ENCODE peak calls at places on chromosomes 6 and 20, in eight cellular contexts. U, G, X, T, S, M, B and L are unnamed samples.

GRCh38 chr6:130396722-130397121 is 30.9 kb downstream of the TMEM200A start:
- DNase-seq in U (no peak), T (peak), G (no peak), M (no peak), X (no peak), B (no peak), S (no peak), L (no peak)

GRCh38 chr6:41940759-41941279 is 789 bp downstream of the CCND3 start:
- DNase-seq in X (peak), U (peak), M (peak), S (peak), G (peak), B (peak), T (peak), L (no peak)

GRCh38 chr20:46249671-46250070 is 58.6 kb downstream of the CDH22 start:
- DNase-seq in U (no peak), T (no peak), G (no peak), B (no peak), S (no peak), M (no peak), X (no peak), L (no peak)

GRCh38 chr6:42402184-42402583 is 49.5 kb downstream of the TRERF1 start:
- DNase-seq in T (peak), X (no peak), B (peak), S (peak), G (no peak), M (no peak), U (peak), L (no peak)

GRCh38 chr6:125050663-125051318 is 88.6 kb downstream of the RNF217 start:
- DNase-seq in B (no peak), S (no peak), U (no peak), G (no peak), M (no peak), X (no peak), T (peak), L (no peak)

GRCh38 chr6:43120101-43120730 is 44.1 kb downstream of the PTK7 start:
- DNase-seq in S (no peak), M (no peak), X (no peak), B (no peak), U (no peak), T (no peak), G (no peak), L (no peak)

GRCh38 chr6:7301702-7302101 is 11.3 kb downstream of the SSR1 start:
- DNase-seq in U (no peak), X (no peak), S (no peak), M (no peak), T (no peak), B (no peak), G (no peak), L (no peak)

GRCh38 chr6:13201336-13201735 is 127.0 kb downstream of the TBC1D7 start:
- DNase-seq in T (no peak), U (no peak), B (no peak), M (no peak), X (no peak), S (no peak), G (no peak), L (no peak)

GRCh38 chr6:152124432-152125074 is 317.1 kb downstream of the ESR1 start:
- DNase-seq in M (no peak), T (peak), U (peak), S (peak), G (no peak), X (no peak), B (no peak), L (no peak)

GRCh38 chr6:31575335-31575901 is at the start of gene TNF:
- DNase-seq in M (peak), U (no peak), G (peak), B (peak), X (no peak), T (no peak), S (peak), L (no peak)

GRCh38 chr6:47780510-47781356 is 1.1 kb upstream of the OPN5 start:
- DNase-seq in M (peak), S (peak), G (peak), X (peak), T (peak), U (peak), B (peak), L (no peak)

GRCh38 chr6:98769546-98769945 is 64.8 kb upstream of the POU3F2 start:
- DNase-seq in U (peak), X (no peak), G (no peak), M (peak), T (peak), S (peak), B (no peak), L (no peak)

GRCh38 chr6:108561742-108562502 is 1.2 kb downstream of the FOXO3 start:
- DNase-seq in S (peak), M (peak), G (peak), B (no peak), X (peak), U (peak), T (no peak), L (peak)

GRCh38 chr20:32623667-32624157 is 38.6 kb upstream of the NOL4L start:
- DNase-seq in X (no peak), B (no peak), M (peak), T (no peak), S (peak), G (no peak), U (peak), L (no peak)

GRCh38 chr6:84455630-84456029 is 228.2 kb upstream of the CEP162 start:
- DNase-seq in T (no peak), B (no peak), S (peak), X (no peak), U (no peak), M (no peak), G (no peak), L (no peak)

GRCh38 chr6:958531-958930 is 265.6 kb upstream of the EXOC2 start:
- DNase-seq in X (no peak), M (no peak), T (no peak), S (no peak), U (no peak), B (no peak), G (no peak), L (no peak)

GRCh38 chr6:170114956-170115855 is 175.7 kb downstream of the DLL1 start:
- DNase-seq in T (peak), X (peak), G (no peak), M (peak), U (no peak), B (peak), S (no peak), L (peak)

GRCh38 chr6:134553941-134554340 is 236.0 kb upstream of the SGK1 start:
- DNase-seq in X (no peak), U (no peak), M (no peak), G (no peak), T (peak), B (no peak), S (no peak), L (no peak)

GRCh38 chr6:88378639-88379038 is 212.5 kb upstream of the CNR1 start:
- DNase-seq in M (no peak), U (no peak), S (no peak), B (no peak), X (no peak), T (no peak), G (no peak), L (no peak)

GRCh38 chr6:44003345-44004061 is 123.7 kb downstream of the MRPL14 start:
- DNase-seq in G (no peak), M (peak), X (peak), S (no peak), B (no peak), T (no peak), U (no peak), L (no peak)

GRCh38 chr6:16634855-16635254 is 126.4 kb downstream of the ATXN1 start:
- DNase-seq in B (no peak), T (no peak), S (no peak), X (no peak), M (no peak), G (no peak), U (no peak), L (no peak)